ENCODE peak calls at places on chromosomes 12 and 14, in seven cellular contexts. A is HCT116, C is GM23338, E is hepatocyte, Q is PC-3, B is neural progenitor cell, G is GM23248. R is an unnamed sample.

GRCh38 chr12:88237954-88238353 is 95.8 kb downstream of the TMTC3 start:
- DNase-seq in Q (peak), C (no peak), B (no peak), E (no peak), G (peak), A (peak), R (no peak)

GRCh38 chr14:105602799-105603763 is 76.7 kb downstream of the TMEM121 start:
- DNase-seq in A (no peak), B (no peak), G (no peak), Q (no peak), C (no peak), E (peak), R (no peak)

GRCh38 chr12:62846506-62846905 is 88.4 kb downstream of the PPM1H start:
- DNase-seq in E (no peak), C (no peak), Q (no peak), G (no peak), B (no peak), A (no peak), R (no peak)

GRCh38 chr14:92556863-92557543 is 43.4 kb downstream of the RIN3 start:
- DNase-seq in A (no peak), G (no peak), E (peak), C (no peak), B (no peak), Q (no peak), R (no peak)

GRCh38 chr12:1592444-1593231 is 1.7 kb downstream of the FBXL14 start:
- DNase-seq in A (no peak), E (peak), C (peak), Q (peak), G (peak), B (peak), R (peak)

GRCh38 chr14:73258076-73258475 is 20.8 kb downstream of the PAPLN start:
- DNase-seq in G (no peak), A (no peak), Q (no peak), C (no peak), E (no peak), B (no peak), R (no peak)

GRCh38 chr14:70808023-70808401 is 1.3 kb downstream of the MAP3K9 start:
- DNase-seq in A (peak), Q (peak), C (peak), B (peak), G (no peak), E (peak), R (peak)

GRCh38 chr12:50788562-50788961 is 24.7 kb downstream of the ATF1 start:
- DNase-seq in B (no peak), G (peak), Q (peak), C (no peak), E (no peak), A (no peak), R (no peak)

GRCh38 chr14:51783765-51784164 is 76.6 kb upstream of the GNG2 start:
- DNase-seq in A (no peak), E (no peak), C (no peak), G (peak), B (no peak), Q (peak), R (no peak)

GRCh38 chr14:94171208-94171607 is 2.9 kb upstream of the PPP4R4 start:
- DNase-seq in A (no peak), E (no peak), Q (peak), G (peak), B (no peak), C (no peak), R (no peak)

GRCh38 chr12:12441891-12442461 is 85.1 kb downstream of the BORCS5 start:
- DNase-seq in C (no peak), B (no peak), G (no peak), Q (peak), E (peak), A (no peak), R (no peak)

GRCh38 chr14:59417301-59417700 is 47.9 kb downstream of the GPR135 start:
- DNase-seq in B (no peak), C (no peak), G (no peak), Q (no peak), A (no peak), E (no peak), R (no peak)

GRCh38 chr12:66693901-66694513 is 15.1 kb upstream of the GRIP1 start:
- DNase-seq in A (peak), Q (peak), G (peak), C (peak), B (peak), E (peak), R (peak)

GRCh38 chr14:103607039-103607668 is 21.9 kb upstream of the KLC1 start:
- DNase-seq in B (peak), G (peak), C (peak), A (no peak), Q (peak), E (peak), R (peak)

GRCh38 chr12:110656071-110656655 is 32.8 kb downstream of the HVCN1 start:
- DNase-seq in A (no peak), Q (no peak), B (no peak), E (no peak), C (no peak), G (no peak), R (no peak)

GRCh38 chr12:110661337-110661972 is 27.5 kb downstream of the HVCN1 start:
- DNase-seq in B (no peak), G (no peak), A (no peak), Q (no peak), C (no peak), E (no peak), R (no peak)

GRCh38 chr12:110658242-110658641 is 30.7 kb downstream of the HVCN1 start:
- DNase-seq in B (no peak), A (no peak), E (no peak), Q (no peak), C (no peak), G (no peak), R (no peak)

GRCh38 chr12:110657747-110658146 is 31.2 kb downstream of the HVCN1 start:
- DNase-seq in B (no peak), Q (no peak), C (no peak), G (no peak), A (no peak), E (no peak), R (no peak)

GRCh38 chr12:110658882-110659281 is 30.0 kb downstream of the HVCN1 start:
- DNase-seq in B (no peak), E (no peak), G (no peak), C (no peak), A (no peak), Q (no peak), R (no peak)
- H3K4me3 ChIP-seq in B (no peak), E (no peak), G (no peak), C (no peak), A (no peak), Q (no peak), R (no peak)

GRCh38 chr12:53224268-53224896 is 7.6 kb downstream of the RARG start:
- DNase-seq in Q (peak), C (peak), A (no peak), B (peak), E (peak), G (peak), R (no peak)
- TF ChIP-seq EZH2phosphoT487 in Q (no peak), C (no peak), A (no peak), B (no peak), E (no peak), G (no peak), R (no peak)

DNA sequence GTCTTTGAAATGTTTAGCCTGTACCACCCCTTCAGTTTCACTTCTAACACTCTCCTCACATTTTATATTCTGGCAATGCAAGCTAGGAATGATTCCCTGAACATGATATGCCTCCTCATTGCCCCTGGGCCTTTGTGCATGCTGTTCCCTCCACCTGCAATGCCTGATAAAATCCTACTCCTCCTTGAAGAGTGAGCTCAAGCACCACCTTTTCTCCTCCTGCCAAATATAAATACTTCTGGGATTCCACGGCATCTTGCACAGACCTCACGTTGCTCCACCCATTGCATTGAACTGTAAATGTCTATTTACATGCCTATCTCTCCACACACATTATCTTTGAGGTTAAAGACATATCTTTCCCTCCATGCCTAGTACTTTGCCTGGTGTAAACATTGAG is 21.1 kb downstream of the NKX2-1 start:
- DNase-seq in G (no peak), C (no peak), A (no peak), Q (no peak), E (no peak), B (no peak), R (no peak)
- TF ChIP-seq EZH2 in G (no peak), C (no peak), A (no peak), Q (no peak), E (no peak), B (no peak), R (no peak)

GRCh38 chr14:101315802-101316296 is 245.4 kb upstream of the DIO3 start:
- DNase-seq in C (no peak), E (peak), G (no peak), B (no peak), Q (peak), A (peak), R (no peak)
- H3K4me3 ChIP-seq in C (no peak), E (no peak), G (no peak), B (no peak), Q (no peak), A (no peak), R (no peak)

GRCh38 chr12:65098364-65098763 is 22.7 kb downstream of the WIF1 start:
- DNase-seq in C (no peak), E (no peak), Q (peak), A (no peak), G (peak), B (no peak), R (no peak)
- TF ChIP-seq EZH2phosphoT487 in C (no peak), E (no peak), Q (no peak), A (no peak), G (no peak), B (no peak), R (no peak)

GRCh38 chr14:36662258-36662542 is 540 bp downstream of the PAX9 start:
- DNase-seq in A (no peak), C (no peak), E (no peak), B (no peak), G (no peak), Q (no peak), R (no peak)

GRCh38 chr14:36661506-36662257 is at the start of gene PAX9:
- DNase-seq in G (peak), E (peak), B (peak), A (peak), C (peak), Q (peak), R (peak)

GRCh38 chr14:36663404-36664321 is 2.0 kb downstream of the PAX9 start:
- DNase-seq in A (no peak), E (no peak), B (peak), G (peak), C (peak), Q (peak), R (no peak)

GRCh38 chr14:36664322-36665193 is 2.9 kb downstream of the PAX9 start:
- DNase-seq in G (no peak), A (no peak), Q (peak), E (no peak), B (no peak), C (no peak), R (no peak)

GRCh38 chr14:36662543-36663403 is 1.1 kb downstream of the PAX9 start:
- DNase-seq in E (no peak), Q (peak), C (peak), A (no peak), G (peak), B (peak), R (no peak)
- TF ChIP-seq EZH2 in E (peak), Q (no peak), C (peak), A (no peak), G (peak), B (peak), R (no peak)

DNA sequence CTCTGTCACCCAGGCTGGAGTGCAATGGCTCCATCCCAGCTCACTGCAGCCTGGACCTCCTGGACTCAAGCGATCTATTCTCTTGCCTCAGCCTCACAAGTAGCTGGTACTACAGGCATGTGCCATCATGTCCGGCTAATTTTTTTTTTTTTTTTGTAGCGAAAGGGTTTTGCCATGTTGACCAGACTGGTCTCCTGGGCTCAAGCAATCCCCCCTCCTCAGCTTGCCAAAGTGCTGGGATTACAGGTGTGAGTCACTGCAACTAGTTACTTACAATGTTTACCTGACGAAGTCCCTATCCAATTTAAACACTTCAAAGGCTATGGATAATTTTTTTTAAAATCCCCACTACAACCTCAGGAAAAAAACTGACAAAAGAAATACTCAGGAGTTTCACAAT is 1.8 kb downstream of the KRR1 start:
- DNase-seq in A (no peak), C (no peak), E (no peak), Q (no peak), G (no peak), B (no peak), R (no peak)
- H3K4me3 ChIP-seq in A (peak), C (peak), E (no peak), Q (peak), G (peak), B (peak), R (no peak)

R was measured in MM.1S.